ENCODE peak calls at places on chromosomes 3 and 15, in eight cellular contexts. P is ovary, I is prostate gland, U is psoas muscle, V is heart right ventricle, E is uterus, W is IMR-90, A is A549. N is an unnamed sample. For H3K4me1, the result is how much of the 10 kb centered on the place peaks cover.

GRCh38 chr3:45509038-45509767 is 85.3 kb upstream of the LIMD1 start:
- DNase-seq in U (no peak), P (no peak), W (peak), I (no peak), E (no peak), V (no peak), A (peak), N (no peak)

GRCh38 chr3:10248984-10249748 is 907 bp downstream of the TATDN2 start:
- DNase-seq in V (no peak), U (peak), W (peak), I (peak), P (peak), E (peak), A (peak), N (no peak)

GRCh38 chr3:114409291-114409690 is 115.5 kb downstream of the TIGIT start:
- DNase-seq in W (no peak), V (no peak), E (no peak), U (no peak), P (no peak), A (no peak), I (no peak), N (no peak)

GRCh38 chr15:69540622-69541021 is 88.0 kb downstream of the RPLP1 start:
- DNase-seq in U (peak), W (no peak), V (no peak), A (no peak), E (no peak), P (no peak), I (no peak), N (no peak)

GRCh38 chr3:172539273-172539672 is 16.0 kb upstream of the TNFSF10 start:
- DNase-seq in P (no peak), E (no peak), W (no peak), U (no peak), I (no peak), V (no peak), A (no peak), N (no peak)

GRCh38 chr3:46847744-46848143 is 15.5 kb downstream of the MYL3 start:
- DNase-seq in U (no peak), W (no peak), A (no peak), P (no peak), I (no peak), V (no peak), E (no peak), N (no peak)

GRCh38 chr15:76196286-76196948 is 114.9 kb downstream of the ETFA start:
- DNase-seq in V (peak), P (peak), A (peak), W (peak), E (peak), I (peak), U (peak), N (no peak)

GRCh38 chr3:148318240-148318639 is 379.5 kb upstream of the AGTR1 start:
- DNase-seq in A (no peak), P (no peak), U (no peak), V (no peak), E (no peak), I (no peak), W (no peak), N (no peak)

GRCh38 chr3:171615281-171615680 is 155.1 kb upstream of the TNIK start:
- DNase-seq in U (no peak), I (no peak), P (no peak), A (no peak), E (no peak), W (no peak), V (no peak), N (no peak)

GRCh38 chr3:49701388-49702077 is 12.2 kb downstream of the RNF123 start:
- DNase-seq in I (no peak), E (no peak), W (no peak), V (no peak), A (no peak), U (no peak), P (no peak), N (no peak)

GRCh38 chr3:33426630-33427341 is 13.4 kb downstream of the UBP1 start:
- DNase-seq in U (no peak), I (no peak), W (no peak), A (no peak), E (no peak), V (no peak), P (no peak), N (no peak)
- H3K4me3 ChIP-seq in U (no peak), I (no peak), W (no peak), A (no peak), E (no peak), V (no peak), P (no peak), N (no peak)

GRCh38 chr3:11384074-11384473 is 111.9 kb downstream of the ATG7 start:
- DNase-seq in V (no peak), P (no peak), W (no peak), U (no peak), I (no peak), A (no peak), E (no peak), N (no peak)

GRCh38 chr3:11389570-11390268 is 117.5 kb downstream of the ATG7 start:
- DNase-seq in V (no peak), P (no peak), W (peak), U (no peak), I (no peak), E (no peak), A (no peak), N (no peak)

GRCh38 chr3:11385329-11385728 is 113.1 kb downstream of the ATG7 start:
- DNase-seq in P (no peak), E (no peak), W (peak), A (no peak), I (no peak), V (no peak), U (no peak), N (no peak)

GRCh38 chr3:11385908-11386307 is 113.7 kb downstream of the ATG7 start:
- DNase-seq in W (peak), U (no peak), I (no peak), V (no peak), P (no peak), A (peak), E (peak), N (no peak)

GRCh38 chr3:11386413-11387155 is 114.4 kb downstream of the ATG7 start:
- DNase-seq in V (peak), P (no peak), A (no peak), I (no peak), W (no peak), E (peak), U (no peak), N (no peak)
- H3K4me1 ChIP-seq in V (under half), P (under half), A (under half), I (under half), W (under half), E (under half), U (under half), N (under half)

GRCh38 chr15:22887157-22887951 is 48.9 kb downstream of the NIPA2 start:
- DNase-seq in I (no peak), U (peak), E (no peak), P (peak), V (peak), A (no peak), W (peak), N (no peak)

GRCh38 chr15:22885105-22885504 is 46.6 kb downstream of the NIPA2 start:
- DNase-seq in E (no peak), A (no peak), I (no peak), P (no peak), W (no peak), U (no peak), V (no peak), N (no peak)

GRCh38 chr15:22881739-22882440 is 43.4 kb downstream of the NIPA2 start:
- DNase-seq in A (no peak), P (no peak), I (no peak), E (no peak), V (no peak), U (no peak), W (no peak), N (no peak)

GRCh38 chr15:22883196-22883595 is 44.7 kb downstream of the NIPA2 start:
- DNase-seq in P (no peak), W (no peak), E (no peak), U (no peak), I (no peak), V (no peak), A (no peak), N (no peak)

GRCh38 chr15:22884344-22884743 is 45.9 kb downstream of the NIPA2 start:
- DNase-seq in E (no peak), P (no peak), V (no peak), A (no peak), I (no peak), U (no peak), W (no peak), N (no peak)
- TF ChIP-seq CTCF in E (no peak), P (no peak), V (peak), A (no peak), I (no peak), U (no peak), W (no peak), N (no peak)

GRCh38 chr3:26029323-26029722 is 239.4 kb downstream of the OXSM start:
- DNase-seq in E (no peak), I (no peak), U (no peak), P (no peak), V (no peak), A (no peak), W (no peak), N (no peak)
- H3K4me3 ChIP-seq in E (no peak), I (no peak), U (no peak), P (no peak), V (no peak), A (no peak), W (no peak), N (no peak)

GRCh38 chr3:63966871-63967270 is 54.7 kb upstream of the SCAANT1 start:
- DNase-seq in I (no peak), V (no peak), A (no peak), E (no peak), U (no peak), W (no peak), P (no peak), N (no peak)
- H3K4me1 ChIP-seq in I (under half), V (half or more), A (under half), E (under half), U (half or more), W (under half), P (under half), N (half or more)

DNA sequence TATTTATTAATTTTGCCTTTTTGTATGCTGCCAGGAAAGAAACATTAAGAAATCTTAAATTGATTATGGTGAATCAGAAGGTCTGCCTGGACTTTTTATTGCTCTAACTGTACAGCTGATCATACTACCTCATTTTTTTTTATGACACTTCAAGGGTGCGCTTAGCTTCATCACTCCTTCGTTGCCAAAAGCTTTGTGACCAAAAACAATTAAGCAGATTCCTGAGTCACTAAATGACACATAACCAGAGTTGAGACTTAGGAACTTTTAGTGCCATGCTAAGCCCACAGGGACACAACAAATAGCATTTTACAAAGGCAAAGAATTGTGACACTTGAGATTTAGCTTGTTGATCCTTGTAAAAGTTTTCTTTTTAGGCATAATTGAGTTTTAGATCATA is 4.9 kb downstream of the ADIPOQ start:
- DNase-seq in U (no peak), I (no peak), P (no peak), E (no peak), W (no peak), A (no peak), V (no peak), N (no peak)
- TF ChIP-seq CTCF in U (no peak), I (no peak), P (no peak), E (no peak), W (no peak), A (no peak), V (no peak), N (no peak)

DNA sequence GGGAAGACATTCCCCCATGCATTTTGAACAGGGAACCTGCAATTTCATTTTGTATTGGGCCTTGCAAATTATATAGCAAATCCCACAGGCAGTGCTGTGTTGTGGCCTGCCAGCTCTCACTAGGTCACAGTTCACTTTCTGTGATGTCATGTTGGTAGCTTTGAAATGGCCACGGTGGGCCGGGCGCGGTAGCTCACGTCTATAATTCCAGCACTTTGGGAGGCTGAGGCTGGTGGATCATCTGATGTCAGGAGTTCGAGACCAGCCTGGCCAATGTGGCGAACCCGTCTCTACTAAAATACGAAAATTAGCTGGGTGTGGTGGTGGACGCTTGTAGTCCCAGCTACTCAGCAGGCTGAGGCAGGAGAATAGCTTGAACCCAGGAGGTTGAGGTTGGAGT is 26.9 kb upstream of the C15orf39 start:
- DNase-seq in W (no peak), P (peak), A (no peak), I (no peak), E (no peak), U (no peak), V (no peak), N (no peak)
- H3K4me3 ChIP-seq in W (no peak), P (no peak), A (no peak), I (no peak), E (no peak), U (no peak), V (no peak), N (no peak)

GRCh38 chr3:149623819-149624218 is 34.0 kb downstream of the WWTR1 start:
- DNase-seq in U (no peak), I (no peak), P (no peak), A (no peak), W (no peak), V (no peak), E (no peak), N (no peak)
- H3K4me1 ChIP-seq in U (under half), I (under half), P (under half), A (half or more), W (under half), V (half or more), E (under half), N (half or more)

GRCh38 chr3:197460002-197460401 is 95.8 kb downstream of the BDH1 start:
- DNase-seq in E (no peak), U (no peak), I (no peak), W (no peak), P (no peak), A (no peak), V (no peak), N (no peak)

GRCh38 chr3:197458906-197459470 is 96.8 kb downstream of the BDH1 start:
- DNase-seq in A (no peak), V (no peak), W (no peak), P (no peak), E (no peak), I (no peak), U (no peak), N (no peak)

GRCh38 chr3:197456271-197457091 is 99.3 kb downstream of the BDH1 start:
- DNase-seq in U (peak), P (peak), V (peak), I (peak), E (peak), W (peak), A (peak), N (peak)

GRCh38 chr3:197460639-197461038 is 95.1 kb downstream of the BDH1 start:
- DNase-seq in A (no peak), P (no peak), I (no peak), U (no peak), V (no peak), E (no peak), W (no peak), N (no peak)

DNA sequence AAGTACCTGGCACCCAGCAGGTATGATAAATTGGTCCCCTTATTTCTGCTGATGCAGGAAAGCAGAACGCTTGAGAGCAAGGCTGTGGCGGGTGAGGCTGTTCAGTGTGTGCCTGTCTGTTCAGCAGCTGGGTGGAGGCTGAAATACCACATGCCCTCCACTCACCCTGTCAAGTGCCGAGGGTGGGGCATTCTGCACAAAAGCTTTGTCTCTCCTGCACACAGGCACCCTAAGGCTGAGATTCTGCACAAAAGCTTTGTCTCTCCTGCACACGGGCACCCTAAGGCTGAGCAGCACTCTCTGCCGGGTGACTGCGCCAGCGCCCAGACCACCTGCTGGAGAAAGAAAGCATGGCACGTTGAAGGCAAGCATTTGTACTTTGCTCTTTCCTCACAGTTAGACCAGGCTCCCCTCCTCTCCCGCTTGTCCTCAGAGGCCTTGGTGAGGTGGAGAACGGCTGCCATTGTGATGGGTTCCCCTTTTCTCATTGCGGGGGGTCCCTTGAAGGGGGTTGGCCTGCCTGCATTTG is 97.5 kb downstream of the BDH1 start:
- DNase-seq in V (no peak), P (no peak), W (peak), U (no peak), E (no peak), A (peak), I (no peak), N (no peak)
- TF ChIP-seq CTCF in V (no peak), P (no peak), W (peak), U (no peak), E (no peak), A (peak), I (peak), N (peak)